ENCODE peak calls at places on chromosomes 5 and 9, in seven cellular contexts. H is upper lobe of right lung, E is SK-N-SH, I is cardiac muscle cell, B is breast epithelium, Y is WERI-Rb-1, A is astrocyte. V is an unnamed sample.

GRCh38 chr5:170441385-170441784 is 52.2 kb upstream of the KCNMB1 start:
- DNase-seq in H (no peak), E (no peak), I (no peak), B (no peak), Y (no peak), A (no peak), V (no peak)

GRCh38 chr9:98523231-98523901 is 185.4 kb downstream of the GABBR2 start:
- DNase-seq in H (no peak), E (no peak), I (peak; percentile 18), B (no peak), Y (peak; percentile 68), A (no peak), V (no peak)

GRCh38 chr5:75331095-75332090 is 5.6 kb upstream of the HMGCR start:
- DNase-seq in H (no peak), E (no peak), I (no peak), B (no peak), Y (no peak), A (no peak), V (no peak)

GRCh38 chr5:127028822-127029457 is 1.4 kb downstream of the MARCHF3 start:
- DNase-seq in H (no peak), E (peak; percentile 8), I (peak; percentile 29), B (no peak), Y (peak; percentile 65), A (no peak), V (no peak)

GRCh38 chr5:84213861-84214260 is 170.8 kb downstream of the EDIL3 start:
- DNase-seq in H (no peak), E (no peak), I (no peak), B (no peak), Y (no peak), A (peak; percentile 8), V (no peak)

GRCh38 chr9:27193886-27194285 is 84.9 kb downstream of the TEK start:
- DNase-seq in H (no peak), E (no peak), I (no peak), B (no peak), Y (no peak), A (no peak), V (no peak)

GRCh38 chr5:168579987-168580508 is 880 bp upstream of the PANK3 start:
- DNase-seq in H (no peak), E (no peak), I (no peak), B (no peak), Y (no peak), A (no peak), V (no peak)

GRCh38 chr9:133884907-133885744 is 107.0 kb downstream of the VAV2 start:
- DNase-seq in H (no peak), E (no peak), I (no peak), B (no peak), Y (no peak), A (no peak), V (no peak)

GRCh38 chr9:68883224-68883623 is 130.7 kb downstream of the PRKACG start:
- DNase-seq in H (no peak), E (no peak), I (no peak), B (no peak), Y (no peak), A (no peak), V (no peak)

GRCh38 chr5:91794856-91795548 is 411.9 kb upstream of the ARRDC3 start:
- DNase-seq in H (no peak), E (no peak), I (no peak), B (no peak), Y (no peak), A (no peak), V (no peak)

GRCh38 chr9:4020038-4020746 is 279.7 kb downstream of the GLIS3 start:
- DNase-seq in H (no peak), E (no peak), I (peak; percentile 35), B (no peak), Y (no peak), A (peak; percentile 26), V (no peak)

GRCh38 chr5:180008433-180008832 is 63.1 kb downstream of the RNF130 start:
- DNase-seq in H (no peak), E (no peak), I (no peak), B (no peak), Y (no peak), A (no peak), V (no peak)

GRCh38 chr9:79574716-79575242 is 3.0 kb downstream of the TLE4 start:
- DNase-seq in H (no peak), E (no peak), I (no peak), B (no peak), Y (no peak), A (peak; percentile 48), V (no peak)

GRCh38 chr9:135281661-135282000 is 194.2 kb downstream of the OLFM1 start:
- DNase-seq in H (no peak), E (peak; percentile 71), I (no peak), B (no peak), Y (no peak), A (no peak), V (no peak)

GRCh38 chr9:131762356-131762932 is 22.6 kb upstream of the RAPGEF1 start:
- DNase-seq in H (peak; percentile 89), E (peak; percentile 97), I (peak; percentile 88), B (peak; percentile 77), Y (peak; percentile 99), A (no peak), V (peak; percentile 72)

GRCh38 chr5:55278778-55279177 is 28.7 kb downstream of the DHX29 start:
- DNase-seq in H (no peak), E (no peak), I (no peak), B (no peak), Y (no peak), A (peak; percentile 72), V (no peak)

GRCh38 chr5:116834796-116835515 is 260.3 kb upstream of the SEMA6A start:
- DNase-seq in H (no peak), E (no peak), I (no peak), B (no peak), Y (no peak), A (no peak), V (no peak)

GRCh38 chr9:120931278-120932085 is 4.9 kb upstream of the TRAF1 start:
- DNase-seq in H (no peak), E (no peak), I (no peak), B (no peak), Y (no peak), A (peak; percentile 69), V (peak; percentile 58)

GRCh38 chr5:52693279-52693678 is 94.4 kb upstream of the ITGA1 start:
- DNase-seq in H (no peak), E (peak; percentile 12), I (peak; percentile 34), B (no peak), Y (peak; percentile 33), A (no peak), V (no peak)

GRCh38 chr5:96254980-96255681 is 177.9 kb downstream of the PCSK1 start:
- DNase-seq in H (no peak), E (no peak), I (no peak), B (no peak), Y (no peak), A (peak; percentile 98), V (no peak)

GRCh38 chr9:126531035-126531571 is 82.6 kb upstream of the LMX1B start:
- DNase-seq in H (no peak), E (peak; percentile 17), I (no peak), B (no peak), Y (no peak), A (no peak), V (no peak)

GRCh38 chr5:79750611-79751510 is 61.2 kb downstream of the CMYA5 start:
- DNase-seq in H (no peak), E (no peak), I (no peak), B (no peak), Y (no peak), A (no peak), V (no peak)

GRCh38 chr9:78133751-78134150 is 102.1 kb upstream of the CEP78 start:
- DNase-seq in H (no peak), E (no peak), I (no peak), B (no peak), Y (no peak), A (no peak), V (no peak)

GRCh38 chr5:3007577-3007976 is 256.1 kb upstream of the IRX2 start:
- DNase-seq in H (no peak), E (no peak), I (no peak), B (no peak), Y (no peak), A (no peak), V (no peak)

GRCh38 chr5:115695290-115695689 is 69.5 kb upstream of the TMED7 start:
- DNase-seq in H (no peak), E (no peak), I (no peak), B (no peak), Y (no peak), A (no peak), V (no peak)

GRCh38 chr9:36018755-36019720 is 17.7 kb upstream of the RECK start:
- DNase-seq in H (no peak), E (peak; percentile 33), I (no peak), B (no peak), Y (no peak), A (peak; percentile 87), V (no peak)

GRCh38 chr9:89541798-89542197 is 43.9 kb upstream of the SEMA4D start:
- DNase-seq in H (no peak), E (no peak), I (no peak), B (no peak), Y (no peak), A (no peak), V (no peak)

GRCh38 chr5:136212252-136212721 is 19.3 kb upstream of the SMIM32 start:
- DNase-seq in H (peak; percentile 78), E (peak; percentile 81), I (peak; percentile 65), B (no peak), Y (peak; percentile 68), A (peak; percentile 12), V (peak; percentile 18)

GRCh38 chr9:124450241-124450924 is at the start of gene ADGRD2:
- DNase-seq in H (peak; percentile 59), E (peak; percentile 95), I (peak; percentile 72), B (peak; percentile 53), Y (no peak), A (peak; percentile 12), V (no peak)

GRCh38 chr5:1963941-1964451 is 81.3 kb upstream of the IRX4 start:
- DNase-seq in H (no peak), E (no peak), I (no peak), B (no peak), Y (no peak), A (no peak), V (no peak)
- H3K27ac ChIP-seq in H (no peak overlapping the region), E (no peak overlapping the region), I (no peak overlapping the region), B (no peak overlapping the region), Y (no peak overlapping the region), A (no peak overlapping the region), V (no peak overlapping the region)

DNA sequence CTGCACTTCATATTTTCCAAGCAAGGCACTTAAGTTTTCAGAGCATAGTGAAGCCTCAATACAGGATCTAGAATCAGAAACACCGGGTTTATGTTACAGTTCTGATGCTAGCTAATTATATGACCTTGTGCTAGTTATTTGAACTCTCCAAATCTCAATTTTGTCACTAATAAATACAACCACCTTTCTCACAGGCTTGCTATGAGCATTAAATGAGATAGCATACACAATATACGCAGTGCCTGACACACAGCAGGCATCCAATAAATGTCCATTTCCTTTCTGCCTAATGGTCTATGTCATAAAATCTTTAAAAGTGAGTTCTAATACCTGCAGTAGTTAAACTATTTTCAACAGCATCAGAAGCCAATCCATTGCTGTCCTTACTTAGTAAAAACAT is 32.9 kb downstream of the NADK2 start:
- DNase-seq in H (no peak), E (no peak), I (no peak), B (no peak), Y (no peak), A (no peak), V (no peak)
- H3K9me3 ChIP-seq in H (no peaks in the 10 kb centered on the region), E (no peaks in the 10 kb centered on the region), I (no peaks in the 10 kb centered on the region), B (no peaks in the 10 kb centered on the region), Y (no peaks in the 10 kb centered on the region), A (no peaks in the 10 kb centered on the region), V (no peaks in the 10 kb centered on the region)

GRCh38 chr5:22928821-22929482 is 75.8 kb upstream of the CDH12 start:
- DNase-seq in H (no peak), E (no peak), I (no peak), B (no peak), Y (no peak), A (no peak), V (no peak)
- H3K27ac ChIP-seq in H (no peak overlapping the region), E (no peak overlapping the region), I (peak overlapping the region; percentile 24), B (no peak overlapping the region), Y (no peak overlapping the region), A (no peak overlapping the region), V (no peak overlapping the region)

GRCh38 chr9:111542497-111543254 is 17.7 kb downstream of the ZNF483 start:
- DNase-seq in H (no peak), E (no peak), I (no peak), B (no peak), Y (no peak), A (no peak), V (no peak)
- H3K9me3 ChIP-seq in H (peaks cover 90% of the 10 kb centered on the region), E (peaks cover 30% of the 10 kb centered on the region), I (peaks cover 14% of the 10 kb centered on the region), B (peaks cover 97% of the 10 kb centered on the region), Y (peaks cover 60% of the 10 kb centered on the region), A (peaks cover 34% of the 10 kb centered on the region), V (peaks cover 95% of the 10 kb centered on the region)

V was measured in CD4-positive, alpha-beta T cell.